ENCODE peak calls at places on chromosomes 6 and 20, in ten cellular contexts. I is SK-N-SH, B is AG10803, C is lower leg skin, S is GM12878, V is pancreas, Z is AG04450, L is fibroblast of lung, T is heart left ventricle, J is mucosa of descending colon. U is an unnamed sample.

GRCh38 chr6:111852704-111853103 is 20.5 kb downstream of the FYN start:
- DNase-seq in I (no peak), B (peak), C (no peak), S (no peak), V (no peak), Z (no peak), L (peak), T (no peak), J (no peak), U (peak)

GRCh38 chr6:19549109-19549508 is 288.1 kb upstream of the ID4 start:
- DNase-seq in I (no peak), B (no peak), C (no peak), S (no peak), V (no peak), Z (no peak), L (no peak), T (no peak), J (no peak), U (peak)

GRCh38 chr6:117668736-117669135 is 6.5 kb upstream of the NUS1 start:
- DNase-seq in I (no peak), B (no peak), C (no peak), S (no peak), V (no peak), Z (no peak), L (no peak), T (no peak), J (no peak), U (no peak)

GRCh38 chr20:15835811-15836210 is 737.4 kb downstream of the KIF16B start:
- DNase-seq in I (peak), B (no peak), C (no peak), S (no peak), V (no peak), Z (no peak), L (no peak), T (no peak), J (no peak), U (no peak)

GRCh38 chr6:686528-686927 is 6.4 kb downstream of the EXOC2 start:
- DNase-seq in I (no peak), B (no peak), C (no peak), S (no peak), V (no peak), Z (no peak), L (no peak), T (no peak), J (no peak), U (no peak)

GRCh38 chr20:58017237-58017969 is 211.1 kb downstream of the ANKRD60 start:
- DNase-seq in I (no peak), B (peak), C (peak), S (no peak), V (no peak), Z (no peak), L (peak), T (no peak), J (peak), U (no peak)

GRCh38 chr20:60242836-60243520 is 284.8 kb downstream of the CDH26 start:
- DNase-seq in I (no peak), B (peak), C (peak), S (no peak), V (no peak), Z (no peak), L (peak), T (no peak), J (no peak), U (peak)

GRCh38 chr20:48845000-48845399 is 17.2 kb upstream of the PREX1 start:
- DNase-seq in I (no peak), B (no peak), C (no peak), S (no peak), V (no peak), Z (no peak), L (no peak), T (no peak), J (no peak), U (peak)

GRCh38 chr20:20318318-20319161 is 49.4 kb upstream of the INSM1 start:
- DNase-seq in I (no peak), B (peak), C (peak), S (no peak), V (no peak), Z (no peak), L (no peak), T (no peak), J (no peak), U (no peak)

GRCh38 chr6:158231551-158232444 is 63.6 kb downstream of the GTF2H5 start:
- DNase-seq in I (peak), B (peak), C (peak), S (no peak), V (peak), Z (no peak), L (peak), T (peak), J (peak), U (peak)

GRCh38 chr6:111736005-111736607 is 130.4 kb upstream of the TRAF3IP2 start:
- DNase-seq in I (no peak), B (no peak), C (no peak), S (no peak), V (no peak), Z (no peak), L (no peak), T (no peak), J (no peak), U (no peak)

GRCh38 chr6:22363166-22363965 is 66.5 kb upstream of the PRL start:
- DNase-seq in I (no peak), B (no peak), C (no peak), S (no peak), V (no peak), Z (no peak), L (no peak), T (no peak), J (no peak), U (no peak)

GRCh38 chr20:50242863-50243609 is 52.4 kb downstream of the CEBPB start:
- DNase-seq in I (no peak), B (no peak), C (no peak), S (no peak), V (peak), Z (no peak), L (peak), T (no peak), J (peak), U (peak)

GRCh38 chr6:144264270-144265060 is 20.7 kb upstream of the UTRN start:
- DNase-seq in I (no peak), B (peak), C (no peak), S (no peak), V (no peak), Z (peak), L (peak), T (no peak), J (no peak), U (peak)

GRCh38 chr20:58397429-58397828 is 8.4 kb downstream of the VAPB start:
- DNase-seq in I (no peak), B (no peak), C (no peak), S (no peak), V (no peak), Z (no peak), L (no peak), T (no peak), J (no peak), U (no peak)

GRCh38 chr6:54805077-54805476 is 41.5 kb upstream of the FAM83B start:
- DNase-seq in I (no peak), B (peak), C (no peak), S (no peak), V (no peak), Z (no peak), L (peak), T (no peak), J (no peak), U (peak)

GRCh38 chr6:138815797-138816528 is 20.1 kb downstream of the ECT2L start:
- DNase-seq in I (peak), B (peak), C (no peak), S (no peak), V (no peak), Z (peak), L (peak), T (no peak), J (no peak), U (peak)

GRCh38 chr20:10131612-10132345 is 86.9 kb upstream of the SNAP25 start:
- DNase-seq in I (peak), B (peak), C (no peak), S (no peak), V (peak), Z (peak), L (peak), T (peak), J (no peak), U (peak)

GRCh38 chr20:47727170-47727880 is 58.0 kb downstream of the SULF2 start:
- DNase-seq in I (no peak), B (no peak), C (no peak), S (peak), V (no peak), Z (no peak), L (no peak), T (peak), J (peak), U (no peak)

GRCh38 chr6:12009180-12009748 is 2.8 kb upstream of the HIVEP1 start:
- DNase-seq in I (no peak), B (no peak), C (no peak), S (no peak), V (no peak), Z (no peak), L (no peak), T (no peak), J (no peak), U (no peak)

GRCh38 chr20:16621435-16622141 is 48.3 kb upstream of the KIF16B start:
- DNase-seq in I (no peak), B (no peak), C (no peak), S (no peak), V (no peak), Z (no peak), L (no peak), T (no peak), J (no peak), U (no peak)

GRCh38 chr20:47201074-47201730 is 155.3 kb downstream of the ZMYND8 start:
- DNase-seq in I (no peak), B (no peak), C (no peak), S (no peak), V (no peak), Z (no peak), L (no peak), T (no peak), J (no peak), U (no peak)

GRCh38 chr20:49245921-49246740 is 26.9 kb downstream of the DDX27 start:
- DNase-seq in I (peak), B (peak), C (no peak), S (no peak), V (no peak), Z (peak), L (peak), T (peak), J (no peak), U (peak)

GRCh38 chr20:31830406-31830981 is 11.3 kb downstream of the MYLK2 start:
- DNase-seq in I (peak), B (no peak), C (no peak), S (no peak), V (no peak), Z (no peak), L (no peak), T (no peak), J (no peak), U (no peak)

GRCh38 chr6:125066964-125067363 is 86.6 kb upstream of the TPD52L1 start:
- DNase-seq in I (no peak), B (peak), C (no peak), S (no peak), V (no peak), Z (no peak), L (peak), T (no peak), J (no peak), U (peak)

GRCh38 chr20:24531626-24532419 is 62.4 kb downstream of the SYNDIG1 start:
- DNase-seq in I (no peak), B (no peak), C (no peak), S (no peak), V (no peak), Z (no peak), L (no peak), T (no peak), J (no peak), U (no peak)

GRCh38 chr20:56944546-56944945 is 315.4 kb downstream of the TFAP2C start:
- DNase-seq in I (no peak), B (peak), C (no peak), S (no peak), V (no peak), Z (no peak), L (no peak), T (no peak), J (no peak), U (no peak)

GRCh38 chr6:1611322-1611571 is 1.5 kb downstream of the FOXC1 start:
- DNase-seq in I (peak), B (peak), C (peak), S (no peak), V (peak), Z (no peak), L (no peak), T (peak), J (no peak), U (peak)

GRCh38 chr6:113172531-113172966 is 684.6 kb upstream of the MARCKS start:
- DNase-seq in I (peak), B (no peak), C (no peak), S (no peak), V (no peak), Z (no peak), L (peak), T (peak), J (peak), U (peak)

GRCh38 chr6:157811476-157812173 is 11.4 kb upstream of the SNX9 start:
- DNase-seq in I (no peak), B (no peak), C (no peak), S (no peak), V (no peak), Z (no peak), L (peak), T (no peak), J (no peak), U (peak)

DNA sequence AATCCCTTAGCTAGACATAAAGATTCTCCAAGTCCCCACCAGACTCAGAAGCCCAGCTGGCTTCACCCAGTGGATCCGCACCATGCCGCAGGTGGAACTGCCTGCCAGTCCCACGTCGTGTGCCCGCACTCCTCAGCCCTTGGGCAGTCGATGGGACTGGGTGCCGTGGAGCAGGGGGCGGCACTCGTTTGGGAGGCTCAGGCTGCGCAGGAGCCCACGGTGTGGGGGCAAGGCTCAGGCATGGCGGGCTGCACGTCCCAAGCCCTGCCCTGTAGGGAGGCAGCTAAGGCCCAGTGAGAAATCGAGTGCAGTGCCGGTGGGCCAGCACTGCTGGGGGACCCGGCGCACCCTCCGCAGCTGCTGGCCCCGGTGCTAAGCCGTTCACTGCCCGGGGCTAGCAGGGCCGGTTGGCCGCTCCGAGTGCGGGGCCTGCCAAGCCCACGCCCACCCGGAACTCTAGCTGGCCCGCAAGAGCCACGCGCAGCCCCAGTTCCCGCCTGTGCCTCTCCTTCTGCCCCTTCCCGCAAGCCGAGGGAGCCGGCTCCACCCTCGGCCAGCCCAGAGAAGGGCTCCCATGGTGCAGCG is 95.9 kb upstream of the DTNBP1 start:
- DNase-seq in I (no peak), B (no peak), C (no peak), S (no peak), V (no peak), Z (no peak), L (no peak), T (no peak), J (no peak), U (no peak)
- TF ChIP-seq CTCF in I (no peak), B (no peak), C (no peak), S (no peak), V (no peak), Z (no peak), L (no peak), T (no peak), J (no peak), U (no peak)

GRCh38 chr6:6685249-6685667 is 96.7 kb downstream of the LY86 start:
- DNase-seq in I (no peak), B (peak), C (no peak), S (peak), V (no peak), Z (no peak), L (peak), T (no peak), J (no peak), U (no peak)

GRCh38 chr6:6688951-6689350 is 100.4 kb downstream of the LY86 start:
- DNase-seq in I (no peak), B (peak), C (peak), S (no peak), V (no peak), Z (no peak), L (no peak), T (no peak), J (no peak), U (peak)

GRCh38 chr6:6686176-6686575 is 97.7 kb downstream of the LY86 start:
- DNase-seq in I (no peak), B (no peak), C (peak), S (no peak), V (no peak), Z (no peak), L (no peak), T (no peak), J (no peak), U (no peak)

GRCh38 chr6:6688283-6688682 is 99.8 kb downstream of the LY86 start:
- DNase-seq in I (no peak), B (peak), C (peak), S (no peak), V (no peak), Z (no peak), L (no peak), T (no peak), J (no peak), U (peak)

DNA sequence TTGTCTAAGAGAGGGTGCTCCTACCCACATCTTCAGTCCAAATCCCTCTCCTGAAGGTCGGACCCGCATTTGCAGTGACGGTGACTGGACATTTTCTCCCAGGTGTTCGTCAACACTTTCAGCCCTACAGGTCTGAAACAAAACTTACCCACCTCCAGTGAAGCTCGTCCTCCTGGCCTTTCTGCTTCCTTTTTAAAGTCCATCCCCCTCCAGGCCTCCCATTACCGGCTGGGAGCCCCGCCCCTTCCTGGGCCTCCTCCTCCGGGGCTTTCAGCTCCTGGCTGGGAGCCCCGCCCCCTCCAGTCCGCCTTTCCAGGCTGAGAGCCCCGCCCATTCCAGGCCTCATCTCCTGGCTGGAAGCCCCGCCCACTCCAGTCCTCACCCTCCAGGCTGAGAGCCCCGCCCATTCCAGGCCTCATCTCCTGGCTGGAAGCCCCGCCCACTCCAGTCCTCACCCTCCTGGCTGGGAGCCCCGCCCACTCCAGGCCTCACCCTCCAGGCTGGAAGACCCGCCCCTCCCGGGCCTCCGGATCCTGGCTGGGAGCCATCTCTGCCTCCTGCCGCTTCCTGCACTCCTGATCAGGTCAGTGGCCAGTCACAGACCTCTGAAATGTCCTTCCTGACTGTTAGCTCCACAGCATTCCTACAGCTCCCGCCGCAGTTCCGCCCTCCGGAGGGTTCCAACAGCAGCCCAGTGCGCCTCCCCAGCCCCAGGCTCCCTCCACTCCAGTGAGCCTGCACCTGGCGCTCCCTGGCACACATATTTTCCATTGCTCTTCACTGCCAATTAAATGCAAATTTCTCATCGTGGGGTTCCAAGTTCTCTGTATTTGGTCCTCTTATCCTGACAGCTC is 98.5 kb downstream of the LY86 start:
- DNase-seq in I (peak), B (peak), C (peak), S (no peak), V (peak), Z (no peak), L (peak), T (peak), J (peak), U (peak)
- H3K4me3 ChIP-seq in I (no peak), B (no peak), C (no peak), S (no peak), V (no peak), Z (no peak), L (no peak), T (peak), J (no peak), U (no peak)

GRCh38 chr6:13574571-13575376 is at the start of gene SIRT5:
- DNase-seq in I (peak), B (peak), C (peak), S (peak), V (peak), Z (peak), L (peak), T (peak), J (peak), U (peak)

GRCh38 chr6:13573669-13574110 is 711 bp upstream of the SIRT5 start:
- DNase-seq in I (no peak), B (peak), C (no peak), S (no peak), V (no peak), Z (no peak), L (peak), T (peak), J (peak), U (peak)

GRCh38 chr6:13576017-13576416 is 1.6 kb downstream of the SIRT5 start:
- DNase-seq in I (no peak), B (no peak), C (no peak), S (no peak), V (no peak), Z (no peak), L (no peak), T (no peak), J (no peak), U (no peak)

GRCh38 chr6:13574149-13574570 is 241 bp upstream of the SIRT5 start:
- DNase-seq in I (peak), B (peak), C (peak), S (peak), V (peak), Z (peak), L (peak), T (peak), J (peak), U (peak)

DNA sequence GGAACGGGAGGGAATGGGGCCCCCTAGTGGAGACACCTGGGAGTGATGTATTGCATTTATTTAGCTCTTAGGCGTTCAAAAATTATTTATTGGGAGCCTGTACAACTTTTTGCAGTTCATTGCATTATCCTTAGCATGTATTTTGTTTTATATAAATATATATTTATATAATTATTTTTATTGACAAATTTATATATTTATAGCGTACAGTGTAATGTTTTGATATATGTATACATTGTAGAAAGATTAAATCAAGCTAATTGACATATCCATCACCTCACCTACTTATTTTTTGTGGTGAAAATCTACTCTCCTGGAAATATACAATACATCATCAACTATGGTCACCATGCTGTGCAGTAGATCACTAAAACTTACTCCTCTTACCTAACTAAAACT is 975 bp downstream of the SIRT5 start:
- DNase-seq in I (no peak), B (no peak), C (no peak), S (no peak), V (no peak), Z (no peak), L (no peak), T (no peak), J (no peak), U (no peak)
- TF ChIP-seq CTCF in I (peak), B (peak), C (peak), S (peak), V (peak), Z (peak), L (peak), T (peak), J (peak), U (peak)

GRCh38 chr6:150684715-150685459 is 85.2 kb downstream of the PLEKHG1 start:
- DNase-seq in I (no peak), B (no peak), C (no peak), S (no peak), V (no peak), Z (no peak), L (no peak), T (peak), J (peak), U (no peak)
- H3K4me3 ChIP-seq in I (no peak), B (no peak), C (no peak), S (no peak), V (no peak), Z (no peak), L (no peak), T (peak), J (no peak), U (no peak)

DNA sequence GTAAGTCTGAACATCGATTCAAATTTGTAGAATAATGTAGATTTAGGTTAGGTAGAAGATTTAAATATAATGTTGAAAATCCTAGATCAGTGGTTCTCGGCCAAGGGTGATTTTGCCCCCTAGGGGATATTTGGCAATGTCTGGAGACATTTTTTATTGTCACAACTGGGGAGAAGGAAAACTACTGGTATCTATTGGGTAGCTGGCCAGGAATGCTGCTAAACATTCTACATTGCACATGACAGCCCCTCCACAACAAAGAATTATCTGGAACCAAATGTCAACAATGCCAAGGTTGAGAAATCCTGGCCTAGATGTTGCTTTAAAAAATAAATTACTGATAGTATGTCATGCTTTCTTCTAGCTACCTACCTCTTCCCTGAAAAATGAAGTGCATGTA is 76.1 kb downstream of the HIVEP2 start:
- DNase-seq in I (no peak), B (no peak), C (no peak), S (no peak), V (no peak), Z (no peak), L (no peak), T (no peak), J (no peak), U (peak)
- TF ChIP-seq CTCF in I (no peak), B (no peak), C (no peak), S (no peak), V (no peak), Z (no peak), L (no peak), T (no peak), J (no peak), U (no peak)

U was measured in fibroblast of pulmonary artery.